ENCODE peak calls at places on chromosomes 3 and 15, in ten cellular contexts. M, X, Q, U, B, C, H, V, K and O are unnamed samples.
A peak's percentile ranks its signal among the peaks of the same experiment; 100 is the strongest.

GRCh38 chr15:34999906-35000305 is 11.8 kb upstream of the ZNF770 start:
- DNase-seq in M (no peak), X (no peak), Q (no peak), U (peak; percentile 15), B (no peak), C (no peak), H (no peak), V (peak; percentile 60), K (no peak), O (no peak)

GRCh38 chr15:68991723-68992122 is 22.8 kb upstream of the NOX5 start:
- DNase-seq in M (no peak), X (no peak), Q (no peak), U (peak; percentile 76), B (no peak), C (no peak), H (no peak), V (no peak), K (peak; percentile 88), O (no peak)

GRCh38 chr15:75827691-75828090 is 15.6 kb upstream of the UBE2Q2 start:
- DNase-seq in M (no peak), X (no peak), Q (no peak), U (peak; percentile 98), B (no peak), C (no peak), H (no peak), V (no peak), K (no peak), O (no peak)

GRCh38 chr3:45557886-45558285 is 36.7 kb upstream of the LIMD1 start:
- DNase-seq in M (no peak), X (no peak), Q (no peak), U (no peak), B (no peak), C (no peak), H (no peak), V (no peak), K (no peak), O (no peak)

GRCh38 chr3:52452126-52452525 is 1.7 kb downstream of the TNNC1 start:
- DNase-seq in M (no peak), X (no peak), Q (no peak), U (no peak), B (no peak), C (no peak), H (no peak), V (no peak), K (no peak), O (no peak)

GRCh38 chr15:96329403-96329981 is 1.0 kb upstream of the NR2F2 start:
- DNase-seq in M (no peak), X (no peak), Q (no peak), U (peak; percentile 51), B (no peak), C (no peak), H (peak; percentile 15), V (peak; percentile 36), K (no peak), O (no peak)

GRCh38 chr3:19539488-19540395 is 391.4 kb downstream of the KCNH8 start:
- DNase-seq in M (no peak), X (no peak), Q (no peak), U (no peak), B (no peak), C (no peak), H (peak; percentile 17), V (no peak), K (no peak), O (no peak)

GRCh38 chr3:18393906-18394305 is 31.2 kb downstream of the SATB1 start:
- DNase-seq in M (no peak), X (no peak), Q (peak; percentile 11), U (peak; percentile 58), B (no peak), C (no peak), H (no peak), V (peak; percentile 29), K (no peak), O (no peak)

GRCh38 chr15:36596915-36597314 is 17.5 kb downstream of the CDIN1 start:
- DNase-seq in M (no peak), X (no peak), Q (no peak), U (no peak), B (no peak), C (no peak), H (no peak), V (no peak), K (no peak), O (no peak)

DNA sequence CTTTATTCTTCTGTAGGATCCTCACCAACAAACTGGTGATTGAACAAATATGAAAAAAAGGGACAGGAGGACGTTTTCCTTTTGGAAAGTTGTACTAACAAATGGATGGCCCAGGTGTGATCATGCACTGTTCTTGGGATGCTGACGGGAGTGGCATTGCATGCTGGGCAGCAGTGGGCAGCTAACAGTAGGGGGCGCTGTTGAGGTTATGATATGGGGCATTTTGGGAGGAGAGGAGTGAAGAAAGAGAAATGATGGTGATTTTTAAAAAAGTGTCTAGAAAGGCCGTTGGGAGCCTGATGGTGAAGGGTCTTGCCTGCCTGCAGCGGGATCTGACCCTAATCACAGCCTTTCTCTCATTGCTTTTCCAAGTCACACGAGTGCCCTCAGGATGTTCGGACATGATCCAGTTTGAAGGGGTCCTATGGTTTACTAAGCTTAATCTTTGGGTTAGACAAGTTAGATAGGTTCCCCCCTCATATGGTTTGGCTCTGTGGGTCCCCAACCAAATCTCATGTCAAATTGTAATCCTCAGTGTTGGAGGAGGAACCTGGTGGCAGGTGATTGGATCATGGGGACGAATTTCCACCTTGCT is 46.2 kb upstream of the PRTG start:
- DNase-seq in M (no peak), X (no peak), Q (no peak), U (peak; percentile 6), B (no peak), C (peak; percentile 87), H (peak; percentile 26), V (peak; percentile 16), K (peak; percentile 70), O (no peak)
- TF ChIP-seq CTCF in M (peak; percentile 26), X (peak; percentile 52), Q (peak; percentile 55), U (peak; percentile 43), B (peak; percentile 16), C (peak; percentile 96), H (peak; percentile 53), V (peak; percentile 68), K (no peak), O (peak; percentile 20)

DNA sequence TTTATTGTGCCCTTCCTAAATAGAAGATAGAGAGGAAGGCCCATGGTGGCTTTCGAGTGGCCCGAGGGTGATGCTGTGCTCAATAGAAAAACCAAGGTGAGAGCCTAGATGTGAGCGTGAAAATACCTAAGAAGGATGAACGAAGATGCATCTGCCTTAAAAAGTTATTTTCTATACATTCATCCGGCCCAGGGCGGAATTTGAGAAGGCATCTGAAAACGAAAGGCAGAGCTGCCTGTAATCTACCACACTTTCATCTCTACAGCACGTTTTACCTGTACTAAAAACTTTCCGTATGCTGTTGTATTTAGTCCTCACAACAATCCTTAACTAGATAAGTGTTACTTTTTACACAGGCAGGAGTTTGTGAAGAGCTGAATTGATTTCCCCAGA is 1.4 kb downstream of the DUT start:
- DNase-seq in M (no peak), X (no peak), Q (no peak), U (no peak), B (no peak), C (peak; percentile 27), H (peak; percentile 19), V (no peak), K (no peak), O (no peak)
- TF ChIP-seq CTCF in M (no peak), X (no peak), Q (no peak), U (no peak), B (no peak), C (no peak), H (no peak), V (no peak), K (no peak), O (no peak)

GRCh38 chr3:141150431-141150830 is 81.2 kb upstream of the PXYLP1 start:
- DNase-seq in M (no peak), X (no peak), Q (no peak), U (no peak), B (no peak), C (peak; percentile 28), H (no peak), V (no peak), K (no peak), O (no peak)
- TF ChIP-seq CTCF in M (no peak), X (no peak), Q (no peak), U (no peak), B (no peak), C (no peak), H (no peak), V (no peak), K (no peak), O (no peak)

GRCh38 chr3:114011059-114011797 is 45.1 kb downstream of the CCDC191 start:
- DNase-seq in M (no peak), X (no peak), Q (no peak), U (no peak), B (no peak), C (no peak), H (peak; percentile 18), V (no peak), K (no peak), O (no peak)

DNA sequence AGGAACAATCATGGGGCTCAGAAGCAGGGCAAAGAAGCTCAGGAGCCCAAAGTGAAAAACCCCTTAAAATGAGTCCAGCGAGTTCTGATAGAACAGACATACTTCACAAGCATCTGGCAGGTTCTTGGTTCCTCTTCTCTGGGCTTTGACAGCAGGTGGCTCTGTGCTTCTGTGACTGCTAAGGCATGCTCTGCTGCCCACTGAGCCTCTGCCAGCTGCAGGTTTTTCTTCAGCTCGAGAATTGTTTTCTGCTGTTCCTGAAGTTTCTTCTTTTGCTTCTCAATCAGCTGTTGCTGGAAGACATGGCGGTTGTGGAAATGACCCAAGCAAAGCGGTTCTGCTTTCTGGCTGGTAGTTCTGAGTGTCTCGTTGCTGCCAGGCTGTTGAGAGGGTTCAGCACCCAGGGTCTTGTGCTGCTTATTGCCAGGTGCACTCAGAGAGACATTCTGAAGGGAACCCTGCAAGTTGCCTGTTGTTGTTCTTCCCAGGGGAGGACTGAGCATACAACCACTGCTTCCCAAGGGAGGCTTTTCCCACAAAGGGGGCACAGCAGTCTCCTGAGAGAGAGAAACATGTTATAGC is 50.8 kb downstream of the CCDC191 start:
- DNase-seq in M (no peak), X (no peak), Q (no peak), U (no peak), B (no peak), C (no peak), H (peak; percentile 12), V (no peak), K (no peak), O (no peak)
- TF ChIP-seq CTCF in M (no peak), X (no peak), Q (no peak), U (no peak), B (no peak), C (no peak), H (no peak), V (no peak), K (no peak), O (no peak)

GRCh38 chr3:148205945-148206845 is 491.5 kb upstream of the AGTR1 start:
- DNase-seq in M (no peak), X (no peak), Q (peak; percentile 62), U (no peak), B (no peak), C (no peak), H (no peak), V (no peak), K (no peak), O (no peak)

GRCh38 chr3:148203263-148204010 is 494.3 kb upstream of the AGTR1 start:
- DNase-seq in M (no peak), X (no peak), Q (peak; percentile 53), U (no peak), B (no peak), C (no peak), H (no peak), V (peak; percentile 16), K (no peak), O (no peak)

DNA sequence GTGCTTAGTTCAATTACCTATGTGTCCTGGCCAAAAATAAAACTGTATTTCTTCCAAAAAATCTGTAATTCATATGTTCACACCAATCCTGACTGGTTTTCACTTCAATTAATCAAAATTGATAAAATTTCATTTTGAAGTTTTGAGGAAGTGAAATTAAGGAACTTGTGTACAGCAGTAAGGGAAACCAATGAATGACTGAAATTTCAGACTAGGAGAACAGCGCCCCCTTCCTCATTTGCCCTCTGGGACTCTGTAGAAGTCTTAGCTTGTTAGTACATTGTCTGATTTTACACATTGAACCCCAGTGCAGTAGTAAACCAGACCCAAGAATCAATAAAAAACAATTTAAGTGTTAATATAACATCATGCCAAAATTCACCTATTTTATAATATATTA is 495.3 kb upstream of the AGTR1 start:
- DNase-seq in M (no peak), X (no peak), Q (no peak), U (no peak), B (no peak), C (no peak), H (no peak), V (no peak), K (no peak), O (no peak)
- TF ChIP-seq CTCF in M (no peak), X (no peak), Q (no peak), U (no peak), B (no peak), C (no peak), H (no peak), V (peak; percentile 29), K (no peak), O (peak; percentile 24)